ENCODE peak calls at places on chromosomes 2 and 18, in four cellular contexts. K is astrocyte, L is IMR-90, H is OCI-LY7. P is an unnamed sample.

GRCh38 chr2:30979822-30980245 is 158.4 kb downstream of the GALNT14 start:
- DNase-seq in K (peak; percentile 33), L (peak; percentile 13), H (no peak), P (no peak)

GRCh38 chr2:99698896-99699295 is 209.1 kb upstream of the REV1 start:
- DNase-seq in K (peak; percentile 83), L (peak; percentile 70), H (no peak), P (no peak)

GRCh38 chr2:150538582-150539236 is 51.2 kb upstream of the RND3 start:
- DNase-seq in K (no peak), L (peak; percentile 60), H (no peak), P (no peak)

GRCh38 chr2:41847744-41848441 is 199.9 kb upstream of the PKDCC start:
- DNase-seq in K (no peak), L (peak; percentile 42), H (no peak), P (no peak)

GRCh38 chr18:46452820-46453219 is 204.2 kb downstream of the LOXHD1 start:
- DNase-seq in K (peak; percentile 33), L (peak; percentile 22), H (no peak), P (no peak)

GRCh38 chr2:136495636-136496035 is 269.7 kb upstream of the THSD7B start:
- DNase-seq in K (no peak), L (no peak), H (peak; percentile 4), P (no peak)

GRCh38 chr2:197673606-197674005 is 1.8 kb downstream of the RFTN2 start:
- DNase-seq in K (no peak), L (no peak), H (no peak), P (no peak)

GRCh38 chr2:209977386-209978239 is 24.8 kb upstream of the RPE start:
- DNase-seq in K (peak; percentile 20), L (peak; percentile 44), H (peak; percentile 50), P (no peak)

GRCh38 chr2:84388133-84388532 is 70.9 kb downstream of the SUCLG1 start:
- DNase-seq in K (peak; percentile 28), L (peak; percentile 55), H (no peak), P (no peak)

GRCh38 chr2:169977510-169977909 is 150.3 kb downstream of the UBR3 start:
- DNase-seq in K (no peak), L (no peak), H (no peak), P (no peak)

GRCh38 chr18:55762424-55762823 is 174.4 kb upstream of the TCF4 start:
- DNase-seq in K (no peak), L (no peak), H (no peak), P (no peak)

GRCh38 chr2:168751104-168751768 is 51.2 kb upstream of the NOSTRIN start:
- DNase-seq in K (no peak), L (no peak), H (no peak), P (peak; percentile 18)

GRCh38 chr2:190069936-190070696 is 7.6 kb upstream of the MSTN start:
- DNase-seq in K (peak; percentile 45), L (peak; percentile 75), H (peak; percentile 74), P (peak; percentile 38)

GRCh38 chr2:160408205-160408561 is 85.4 kb downstream of the RBMS1 start:
- DNase-seq in K (no peak), L (no peak), H (no peak), P (no peak)

GRCh38 chr2:128559533-128560515 is 241.2 kb upstream of the HS6ST1 start:
- DNase-seq in K (no peak), L (no peak), H (no peak), P (no peak)

GRCh38 chr2:60934153-60934722 is 52.9 kb downstream of the REL start:
- DNase-seq in K (no peak), L (no peak), H (no peak), P (no peak)

GRCh38 chr18:5894613-5895299 is 566 bp downstream of the TMEM200C start:
- DNase-seq in K (peak; percentile 2), L (peak; percentile 18), H (no peak), P (no peak)

GRCh38 chr2:224930124-224930523 is 112.1 kb downstream of the DOCK10 start:
- DNase-seq in K (no peak), L (no peak), H (no peak), P (no peak)

GRCh38 chr2:219675206-219675605 is 47.8 kb downstream of the SLC4A3 start:
- DNase-seq in K (no peak), L (no peak), H (no peak), P (no peak)

GRCh38 chr2:167177196-167177595 is 288.9 kb downstream of the XIRP2 start:
- DNase-seq in K (no peak), L (peak; percentile 54), H (no peak), P (no peak)

GRCh38 chr18:76538846-76539245 is 43.8 kb upstream of the ZNF516 start:
- DNase-seq in K (no peak), L (no peak), H (no peak), P (no peak)

GRCh38 chr2:239979243-239980023 is 45.7 kb downstream of the NDUFA10 start:
- DNase-seq in K (peak; percentile 3), L (no peak), H (no peak), P (no peak)

GRCh38 chr2:126811101-126811500 is 87.6 kb upstream of the TEX51 start:
- DNase-seq in K (no peak), L (no peak), H (no peak), P (no peak)

GRCh38 chr2:66346241-66346664 is 88.7 kb upstream of the MEIS1 start:
- DNase-seq in K (no peak), L (no peak), H (no peak), P (no peak)

GRCh38 chr2:75607988-75608683 is 38.4 kb upstream of the MRPL19 start:
- DNase-seq in K (peak; percentile 41), L (no peak), H (no peak), P (no peak)

GRCh38 chr2:213246665-213247281 is 37.5 kb upstream of the SPAG16 start:
- DNase-seq in K (peak; percentile 20), L (peak; percentile 64), H (peak; percentile 79), P (peak; percentile 59)

GRCh38 chr2:143083636-143084035 is 45.6 kb upstream of the ARHGAP15 start:
- DNase-seq in K (peak; percentile 84), L (peak; percentile 92), H (no peak), P (no peak)

GRCh38 chr2:170554278-170554955 is 160.7 kb upstream of the SP5 start:
- DNase-seq in K (peak; percentile 33), L (no peak), H (no peak), P (no peak)

DNA sequence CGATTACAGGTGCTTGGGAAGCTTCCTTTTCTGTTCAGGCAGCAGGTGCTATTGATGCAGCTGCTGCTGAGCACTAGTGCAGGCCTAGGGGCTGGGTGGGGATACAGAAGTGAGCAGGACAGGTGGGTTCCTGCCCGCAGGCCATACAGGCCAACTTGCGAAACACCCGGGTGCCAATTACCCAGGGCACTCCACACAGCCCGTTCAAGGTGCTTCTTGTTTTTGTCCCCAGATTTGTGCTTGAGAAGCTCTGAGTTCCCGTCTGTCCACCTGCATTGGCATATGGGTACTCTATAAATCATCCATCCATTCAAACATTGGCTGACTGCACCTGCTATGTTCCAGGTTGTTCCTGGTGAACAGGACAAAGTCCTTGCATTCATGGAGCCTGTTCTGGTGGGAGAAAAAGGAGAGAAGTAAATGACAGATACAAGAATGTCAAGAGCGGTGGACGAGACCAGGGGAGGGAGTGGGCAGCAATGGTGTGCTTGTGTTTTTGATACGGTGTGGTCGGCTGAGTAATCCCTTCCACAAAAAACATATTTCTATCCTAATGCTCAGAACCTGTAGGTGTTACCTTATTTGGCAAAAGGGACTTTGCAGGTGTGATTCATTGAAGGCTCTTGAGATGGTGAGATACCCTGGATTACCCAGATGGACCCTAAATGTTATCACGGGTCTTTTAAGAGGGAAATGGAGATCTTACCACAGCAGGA is 31.4 kb downstream of the SH3BP4 start:
- DNase-seq in K (no peak), L (no peak), H (peak; percentile 18), P (no peak)
- TF ChIP-seq CTCF in K (no peak), L (no peak), H (no peak), P (no peak)

DNA sequence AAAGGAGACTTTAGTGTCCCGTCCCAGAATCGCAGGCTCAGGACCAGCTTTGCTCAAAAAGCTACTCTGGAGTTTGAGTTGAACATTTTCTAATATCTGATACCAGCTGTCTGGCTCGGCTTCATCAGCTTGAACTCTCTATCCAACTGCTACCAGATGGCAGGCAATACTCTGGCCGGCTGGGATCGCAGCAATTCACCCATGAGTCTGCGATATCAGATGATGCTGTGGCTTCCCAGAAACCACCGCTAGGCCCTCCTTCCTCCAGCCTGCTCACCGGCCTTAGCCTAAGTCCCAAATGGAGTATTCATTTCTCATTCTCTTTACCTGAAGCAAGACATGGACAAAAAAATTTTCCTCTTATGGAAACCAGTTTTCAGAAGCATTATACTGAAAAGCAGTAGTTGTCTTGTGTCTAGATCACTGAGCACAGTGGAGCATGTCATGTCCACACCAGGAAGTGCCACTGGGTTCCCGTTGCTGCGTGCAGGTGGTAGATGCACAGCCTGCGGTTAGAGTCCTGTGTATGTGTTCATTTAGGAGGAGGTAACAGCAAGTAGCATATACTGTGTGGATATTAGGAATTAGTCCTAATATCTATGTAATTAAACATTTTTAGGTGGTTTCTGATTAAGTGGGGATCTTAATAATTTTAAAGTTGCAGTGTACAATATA is 162.0 kb upstream of the SOX11 start:
- DNase-seq in K (no peak), L (no peak), H (no peak), P (no peak)
- H2AFZ ChIP-seq in K (no peak overlapping the region), L (no peak overlapping the region), H (no peak overlapping the region), P (no peak overlapping the region)

GRCh38 chr2:43375746-43376522 is 149.5 kb upstream of the ZFP36L2 start:
- DNase-seq in K (no peak), L (no peak), H (no peak), P (no peak)

GRCh38 chr2:43368483-43369385 is 142.3 kb upstream of the ZFP36L2 start:
- DNase-seq in K (peak; percentile 54), L (peak; percentile 17), H (no peak), P (no peak)

GRCh38 chr2:43370146-43370545 is 143.7 kb upstream of the ZFP36L2 start:
- DNase-seq in K (no peak), L (no peak), H (no peak), P (no peak)

GRCh38 chr2:43370705-43371104 is 144.3 kb upstream of the ZFP36L2 start:
- DNase-seq in K (peak; percentile 65), L (no peak), H (no peak), P (no peak)

DNA sequence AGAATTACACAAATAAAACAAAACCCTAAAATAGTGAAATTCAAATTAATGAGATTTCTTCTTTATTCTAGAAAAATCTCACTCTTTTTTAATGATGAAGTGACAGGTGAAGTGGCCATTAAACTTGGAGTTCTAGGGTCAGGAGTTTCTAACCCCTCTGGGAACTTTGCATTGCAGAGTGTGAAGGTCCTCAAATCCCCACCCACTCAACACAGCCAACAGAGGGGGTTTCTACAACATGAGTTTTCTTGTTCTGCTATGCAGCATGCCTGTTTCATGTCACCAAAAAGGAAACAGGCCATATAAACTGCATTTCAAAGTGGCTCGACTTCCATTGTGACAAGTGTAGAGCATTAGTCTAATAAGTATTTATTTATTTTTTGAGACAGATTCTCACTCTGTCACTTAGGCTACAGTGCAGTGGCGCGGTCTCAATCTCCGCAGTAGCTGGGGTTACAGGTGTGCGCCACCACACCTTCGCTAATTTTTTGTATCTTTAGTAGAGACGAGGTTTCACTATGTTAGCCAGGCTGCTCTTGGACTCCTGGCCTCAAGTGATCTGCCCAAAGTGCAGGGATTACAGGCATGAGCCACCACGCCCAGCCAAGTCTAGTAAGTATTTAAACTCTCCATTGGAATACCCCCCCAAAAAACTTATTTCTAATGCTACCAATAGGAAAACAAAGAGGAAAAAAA is 146.1 kb upstream of the ZFP36L2 start:
- DNase-seq in K (no peak), L (no peak), H (no peak), P (no peak)
- TF ChIP-seq CTCF in K (no peak), L (no peak), H (no peak), P (no peak)

DNA sequence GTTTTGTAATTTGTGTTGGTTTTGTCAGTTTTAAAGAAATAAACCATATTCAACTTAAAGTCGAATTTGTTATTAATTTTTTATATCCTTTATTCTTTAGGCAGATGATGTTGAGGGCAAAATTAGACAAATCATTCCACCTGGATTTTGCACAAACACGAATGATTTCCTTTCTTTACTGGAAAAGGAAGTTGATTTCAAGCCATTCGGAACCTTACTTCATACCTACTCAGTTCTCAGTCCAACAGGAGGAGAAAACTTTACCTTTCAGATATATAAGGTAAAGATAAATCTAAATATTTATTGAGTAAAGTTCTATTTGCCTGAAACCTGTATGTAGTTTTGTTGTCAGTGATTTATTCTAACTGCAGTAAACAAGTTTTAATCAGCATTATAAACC is 34.5 kb upstream of the METAP1D start:
- DNase-seq in K (no peak), L (no peak), H (no peak), P (no peak)
- H2AFZ ChIP-seq in K (no peak overlapping the region), L (no peak overlapping the region), H (no peak overlapping the region), P (no peak overlapping the region)